ENCODE peak calls at places on chromosome 6, in four cellular contexts. B is HepG2, P is GM12878, R is K562. Z is an unnamed sample.

GRCh38 chr6:37550436-37550835 is 50.7 kb upstream of the CCDC167 start:
- DNase-seq in B (no peak), P (no peak), R (no peak), Z (no peak)

GRCh38 chr6:135985471-135985870 is 134.0 kb downstream of the PDE7B start:
- DNase-seq in B (no peak), P (no peak), R (no peak), Z (no peak)

GRCh38 chr6:139752086-139752485 is 377.6 kb upstream of the CITED2 start:
- DNase-seq in B (no peak), P (no peak), R (no peak), Z (no peak)

GRCh38 chr6:107740496-107741190 is 83.5 kb downstream of the SCML4 start:
- DNase-seq in B (no peak), P (no peak), R (no peak), Z (no peak)

GRCh38 chr6:6837541-6838080 is 249.1 kb downstream of the LY86 start:
- DNase-seq in B (no peak), P (no peak), R (no peak), Z (no peak)

GRCh38 chr6:158536891-158537798 is 22.7 kb upstream of the TMEM181 start:
- DNase-seq in B (peak), P (no peak), R (peak), Z (peak)

GRCh38 chr6:110567957-110568696 is 91.7 kb upstream of the SLC22A16 start:
- DNase-seq in B (no peak), P (no peak), R (no peak), Z (no peak)

GRCh38 chr6:135304883-135305282 is 123.8 kb downstream of the MYB start:
- DNase-seq in B (no peak), P (no peak), R (peak), Z (no peak)

GRCh38 chr6:19803331-19804330 is 33.5 kb upstream of the ID4 start:
- DNase-seq in B (peak), P (no peak), R (no peak), Z (no peak)

GRCh38 chr6:31172973-31173384 is 2.5 kb upstream of the POU5F1 start:
- DNase-seq in B (no peak), P (no peak), R (no peak), Z (peak)

GRCh38 chr6:141561154-141561553 is 571.6 kb upstream of the GJE1 start:
- DNase-seq in B (peak), P (no peak), R (no peak), Z (no peak)

GRCh38 chr6:73873081-73873480 is 177.1 kb downstream of the CD109 start:
- DNase-seq in B (no peak), P (no peak), R (no peak), Z (no peak)

GRCh38 chr6:111823831-111824607 is 49.2 kb downstream of the FYN start:
- DNase-seq in B (peak), P (no peak), R (no peak), Z (no peak)

GRCh38 chr6:108531332-108531731 is 29.4 kb upstream of the FOXO3 start:
- DNase-seq in B (no peak), P (no peak), R (no peak), Z (no peak)

GRCh38 chr6:111667921-111668320 is 62.2 kb upstream of the TRAF3IP2 start:
- DNase-seq in B (no peak), P (no peak), R (no peak), Z (no peak)

GRCh38 chr6:14792118-14792955 is 453.5 kb upstream of the JARID2 start:
- DNase-seq in B (no peak), P (no peak), R (no peak), Z (no peak)

GRCh38 chr6:157527471-157527907 is 146.5 kb downstream of the ZDHHC14 start:
- DNase-seq in B (no peak), P (peak), R (no peak), Z (no peak)

GRCh38 chr6:155959898-155960297 is 504.3 kb upstream of the NOX3 start:
- DNase-seq in B (peak), P (no peak), R (no peak), Z (no peak)

GRCh38 chr6:139483082-139483481 is 108.6 kb upstream of the CITED2 start:
- DNase-seq in B (no peak), P (no peak), R (no peak), Z (peak)

GRCh38 chr6:21665101-21665435 is 71.5 kb downstream of the SOX4 start:
- DNase-seq in B (no peak), P (no peak), R (no peak), Z (no peak)

GRCh38 chr6:104505838-104506237 is 353.9 kb downstream of the HACE1 start:
- DNase-seq in B (no peak), P (no peak), R (no peak), Z (no peak)

GRCh38 chr6:45650527-45651135 is 272.9 kb upstream of the SUPT3H start:
- DNase-seq in B (no peak), P (no peak), R (no peak), Z (no peak)

GRCh38 chr6:146785001-146785585 is 186.3 kb downstream of the ADGB start:
- DNase-seq in B (peak), P (no peak), R (peak), Z (no peak)

GRCh38 chr6:33854572-33855030 is 50.8 kb upstream of the MLN start:
- DNase-seq in B (no peak), P (no peak), R (no peak), Z (no peak)

GRCh38 chr6:1326535-1327121 is 14.7 kb downstream of the FOXQ1 start:
- DNase-seq in B (no peak), P (no peak), R (no peak), Z (no peak)

GRCh38 chr6:44088827-44089590 is 38.2 kb downstream of the MRPL14 start:
- DNase-seq in B (no peak), P (no peak), R (no peak), Z (no peak)

GRCh38 chr6:111487656-111488055 is 4.6 kb upstream of the REV3L start:
- DNase-seq in B (no peak), P (peak), R (no peak), Z (no peak)

GRCh38 chr6:81093046-81093445 is 659.4 kb downstream of the TENT5A start:
- DNase-seq in B (no peak), P (no peak), R (no peak), Z (no peak)

GRCh38 chr6:111011360-111012142 is 29.7 kb downstream of the RPF2 start:
- DNase-seq in B (peak), P (peak), R (peak), Z (no peak)

GRCh38 chr6:149284904-149285303 is 32.6 kb upstream of the TAB2 start:
- DNase-seq in B (no peak), P (no peak), R (no peak), Z (no peak)

GRCh38 chr6:19210849-19211590 is 626.1 kb upstream of the ID4 start:
- DNase-seq in B (peak), P (no peak), R (peak), Z (peak)

GRCh38 chr6:168988801-168989200 is 264.8 kb downstream of the THBS2 start:
- DNase-seq in B (no peak), P (no peak), R (no peak), Z (no peak)

GRCh38 chr6:151004415-151005024 is 139.0 kb downstream of the MTHFD1L start:
- DNase-seq in B (peak), P (no peak), R (no peak), Z (no peak)

GRCh38 chr6:7301702-7302101 is 11.3 kb downstream of the SSR1 start:
- DNase-seq in B (no peak), P (no peak), R (no peak), Z (no peak)

GRCh38 chr6:43983632-43984031 is 143.6 kb downstream of the MRPL14 start:
- DNase-seq in B (peak), P (no peak), R (no peak), Z (no peak)

GRCh38 chr6:29489286-29489685 is 1.5 kb upstream of the MAS1L start:
- DNase-seq in B (no peak), P (no peak), R (no peak), Z (no peak)

GRCh38 chr6:29490552-29490951 is 2.8 kb upstream of the MAS1L start:
- DNase-seq in B (no peak), P (no peak), R (no peak), Z (no peak)

GRCh38 chr6:29487660-29488059 is at the start of gene MAS1L:
- DNase-seq in B (no peak), P (no peak), R (peak), Z (no peak)

GRCh38 chr6:29490055-29490454 is 2.3 kb upstream of the MAS1L start:
- DNase-seq in B (no peak), P (no peak), R (no peak), Z (no peak)

GRCh38 chr6:29488874-29489273 is 1.1 kb upstream of the MAS1L start:
- DNase-seq in B (no peak), P (no peak), R (no peak), Z (no peak)
- TF ChIP-seq CREB1 in B (no peak), P (no peak), R (no peak), Z (no peak)

GRCh38 chr6:170174771-170175643 is 115.9 kb downstream of the DLL1 start:
- DNase-seq in B (no peak), P (no peak), R (no peak), Z (no peak)
- TF ChIP-seq NR2C2 in B (no peak), P (no peak), R (no peak), Z (no peak)

DNA sequence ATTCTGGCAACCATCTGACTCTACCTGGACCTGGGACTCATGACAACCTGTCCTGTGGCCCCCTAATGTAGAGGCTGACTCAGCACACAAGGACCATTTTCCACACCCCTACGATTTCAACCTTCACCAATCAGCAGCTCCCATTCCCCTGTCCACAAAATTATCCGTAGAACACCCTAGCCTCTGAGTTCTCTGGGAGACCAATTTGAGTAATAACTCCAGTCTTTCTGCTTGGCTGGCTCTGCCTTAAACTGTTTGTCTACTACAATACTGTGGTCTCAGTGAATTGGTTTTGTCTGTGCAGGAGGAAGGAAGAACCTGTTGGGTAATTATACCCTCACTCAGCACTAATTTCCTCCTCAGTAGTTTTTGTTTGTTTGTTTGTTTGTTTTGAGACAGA is 99.3 kb upstream of the MRPS10 start:
- DNase-seq in B (no peak), P (peak), R (no peak), Z (no peak)
- TF ChIP-seq CREB1 in B (no peak), P (no peak), R (no peak), Z (no peak)

DNA sequence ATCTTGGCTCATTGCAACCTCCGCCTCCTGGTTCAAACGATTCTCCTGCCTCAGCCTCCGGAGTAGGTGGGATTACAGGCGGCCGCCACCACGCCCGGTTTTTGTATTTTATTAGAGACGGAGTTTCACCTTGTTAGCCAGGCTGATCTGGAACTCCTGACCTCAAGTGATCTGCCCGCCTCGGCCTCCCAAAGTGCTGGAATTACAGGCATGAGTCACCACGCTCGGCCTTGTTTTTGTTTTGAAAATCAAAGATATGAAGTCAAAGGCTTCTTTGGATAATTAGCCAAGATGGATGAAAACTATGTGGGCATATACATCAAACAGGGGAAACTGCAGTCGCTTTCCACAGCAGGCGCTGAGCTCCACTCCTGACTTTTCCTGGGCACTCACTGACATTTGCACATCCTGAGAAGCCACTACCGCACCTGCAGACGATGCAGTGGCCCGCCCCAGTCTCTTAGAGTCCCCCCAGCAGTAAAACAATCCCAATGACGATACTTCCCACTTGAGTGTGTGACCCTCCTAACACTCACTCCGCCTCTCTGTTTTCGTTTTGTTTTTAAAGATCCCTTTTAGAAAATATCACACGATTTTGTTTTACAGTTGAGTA is 44.1 kb downstream of the GJA1 start:
- DNase-seq in B (no peak), P (no peak), R (no peak), Z (no peak)
- TF ChIP-seq NR2C2 in B (no peak), P (no peak), R (no peak), Z (no peak)